ENCODE peak calls at places on chromosomes 5 and 9, in four cellular contexts. P is activated T-cell treated with anti-CD3 and anti-CD28 coated beads for 24 hours, U is GM20000, G is H9. I is an unnamed sample.
A peak's percentile ranks its signal among the peaks of the same experiment; 100 is the strongest.

GRCh38 chr5:130992621-130993020 is 172.4 kb downstream of the HINT1 start:
- DNase-seq in P (no peak), U (no peak), G (no peak), I (no peak)

GRCh38 chr9:121652037-121652837 is 803 bp downstream of the DAB2IP start:
- DNase-seq in U (no peak), P (no peak), G (peak; percentile 47), I (peak; percentile 74)

GRCh38 chr5:181243020-181243520 is 636 bp downstream of the RACK1 start:
- DNase-seq in G (no peak), U (peak; percentile 13), P (no peak), I (no peak)

GRCh38 chr5:62139741-62140140 is 166.3 kb upstream of the KIF2A start:
- DNase-seq in U (no peak), G (no peak), P (no peak), I (no peak)

GRCh38 chr9:131096490-131097258 is at the start of gene AIF1L:
- DNase-seq in U (no peak), G (peak; percentile 94), P (no peak), I (peak; percentile 96)

GRCh38 chr5:54632131-54632551 is 114.6 kb downstream of the SNX18 start:
- DNase-seq in G (no peak), U (no peak), P (no peak), I (no peak)

GRCh38 chr5:35041251-35041650 is 6.5 kb downstream of the AGXT2 start:
- DNase-seq in G (no peak), U (no peak), P (no peak), I (no peak)

GRCh38 chr9:129551393-129551973 is 69.4 kb downstream of the C9orf50 start:
- DNase-seq in U (peak; percentile 8), G (no peak), P (no peak), I (no peak)

GRCh38 chr5:157463621-157464407 is 3.8 kb downstream of the NIPAL4 start:
- DNase-seq in G (no peak), U (no peak), P (no peak), I (no peak)

GRCh38 chr5:173627860-173628392 is 11.5 kb upstream of the BOD1 start:
- DNase-seq in U (no peak), G (peak; percentile 64), P (no peak), I (peak; percentile 76)

GRCh38 chr9:34179528-34180138 is 790 bp downstream of the UBAP1 start:
- DNase-seq in P (no peak), U (peak; percentile 30), G (no peak), I (no peak)

GRCh38 chr9:72315089-72315509 is 49.9 kb downstream of the ZFAND5 start:
- DNase-seq in U (no peak), G (peak; percentile 27), P (no peak), I (no peak)

GRCh38 chr5:1662559-1663043 is 137.0 kb downstream of the MRPL36 start:
- DNase-seq in U (peak; percentile 5), P (no peak), G (peak; percentile 22), I (no peak)

GRCh38 chr9:22037954-22038690 is 29.0 kb upstream of the CDKN2B start:
- DNase-seq in P (no peak), G (no peak), U (peak; percentile 27), I (peak; percentile 18)

GRCh38 chr9:70117835-70118319 is 74.2 kb downstream of the MAMDC2 start:
- DNase-seq in P (no peak), G (no peak), U (no peak), I (no peak)

GRCh38 chr9:117435630-117436261 is 20.9 kb upstream of the ASTN2 start:
- DNase-seq in P (no peak), U (no peak), G (no peak), I (no peak)

GRCh38 chr5:72079288-72079687 is 28.0 kb upstream of the MAP1B start:
- DNase-seq in U (peak; percentile 14), P (no peak), G (peak; percentile 83), I (peak; percentile 65)

GRCh38 chr5:57653636-57654290 is 171.2 kb upstream of the ACTBL2 start:
- DNase-seq in P (no peak), G (no peak), U (no peak), I (no peak)

GRCh38 chr9:86639899-86640379 is 285.7 kb upstream of the TUT7 start:
- DNase-seq in P (no peak), G (no peak), U (no peak), I (peak; percentile 29)

GRCh38 chr9:73223594-73223993 is 71.9 kb downstream of the ANXA1 start:
- DNase-seq in P (no peak), U (no peak), G (no peak), I (no peak)

GRCh38 chr5:32840606-32841005 is 129.5 kb downstream of the NPR3 start:
- DNase-seq in G (no peak), U (no peak), P (no peak), I (no peak)

GRCh38 chr9:87108639-87109038 is 161.3 kb upstream of the GAS1 start:
- DNase-seq in U (no peak), G (no peak), P (no peak), I (no peak)

GRCh38 chr5:94545870-94546625 is 72.4 kb downstream of the KIAA0825 start:
- DNase-seq in U (no peak), G (no peak), P (no peak), I (no peak)

GRCh38 chr9:110810251-110810976 is 141.8 kb downstream of the MUSK start:
- DNase-seq in P (no peak), G (no peak), U (no peak), I (no peak)

GRCh38 chr9:26210338-26210851 is 532.2 kb upstream of the TUSC1 start:
- DNase-seq in G (no peak), U (peak; percentile 4), P (no peak), I (peak; percentile 8)